ENCODE peak calls at places on chromosomes 12 and 14, in eight cellular contexts. One of them, this sample, is unnamed.

GRCh38 chr14:61152851-61153364 is 128.2 kb downstream of the TMEM30B start:
- DNase-seq in testis: no peak
- DNase-seq in heart left ventricle: no peak
- DNase-seq in adrenal gland: no peak
- DNase-seq in IMR-90: peak; percentile 72
- DNase-seq in prostate gland: no peak
- DNase-seq in HCT116: no peak
- DNase-seq in esophagus squamous epithelium: no peak
- DNase-seq in this sample: no peak

GRCh38 chr12:52608826-52609630 is 7.8 kb upstream of the KRT72 start:
- DNase-seq in testis: no peak
- DNase-seq in heart left ventricle: no peak
- DNase-seq in adrenal gland: peak; percentile 8
- DNase-seq in IMR-90: no peak
- DNase-seq in prostate gland: no peak
- DNase-seq in HCT116: no peak
- DNase-seq in esophagus squamous epithelium: no peak
- DNase-seq in this sample: no peak

GRCh38 chr12:97752129-97752528 is 289.5 kb downstream of the RMST start:
- DNase-seq in testis: no peak
- DNase-seq in heart left ventricle: no peak
- DNase-seq in adrenal gland: no peak
- DNase-seq in IMR-90: no peak
- DNase-seq in prostate gland: no peak
- DNase-seq in HCT116: no peak
- DNase-seq in esophagus squamous epithelium: no peak
- DNase-seq in this sample: no peak

GRCh38 chr12:52794479-52795331 is 1.2 kb downstream of the KRT3 start:
- DNase-seq in testis: no peak
- DNase-seq in heart left ventricle: no peak
- DNase-seq in adrenal gland: no peak
- DNase-seq in IMR-90: peak; percentile 37
- DNase-seq in prostate gland: no peak
- DNase-seq in HCT116: no peak
- DNase-seq in esophagus squamous epithelium: no peak
- DNase-seq in this sample: no peak

GRCh38 chr12:29159690-29160089 is 10.6 kb downstream of the FAR2 start:
- DNase-seq in testis: no peak
- DNase-seq in heart left ventricle: no peak
- DNase-seq in adrenal gland: no peak
- DNase-seq in IMR-90: no peak
- DNase-seq in prostate gland: no peak
- DNase-seq in HCT116: no peak
- DNase-seq in esophagus squamous epithelium: no peak
- DNase-seq in this sample: no peak

GRCh38 chr12:18706798-18707197 is 31.0 kb downstream of the PLCZ1 start:
- DNase-seq in testis: peak; percentile 42
- DNase-seq in heart left ventricle: no peak
- DNase-seq in adrenal gland: no peak
- DNase-seq in IMR-90: no peak
- DNase-seq in prostate gland: no peak
- DNase-seq in HCT116: no peak
- DNase-seq in esophagus squamous epithelium: no peak
- DNase-seq in this sample: no peak

GRCh38 chr12:51442324-51442723 is 17.7 kb downstream of the SLC4A8 start:
- DNase-seq in testis: no peak
- DNase-seq in heart left ventricle: no peak
- DNase-seq in adrenal gland: no peak
- DNase-seq in IMR-90: peak; percentile 70
- DNase-seq in prostate gland: no peak
- DNase-seq in HCT116: no peak
- DNase-seq in esophagus squamous epithelium: no peak
- DNase-seq in this sample: no peak

GRCh38 chr12:115632323-115632722 is 645.2 kb downstream of the MED13L start:
- DNase-seq in testis: no peak
- DNase-seq in heart left ventricle: no peak
- DNase-seq in adrenal gland: no peak
- DNase-seq in IMR-90: peak; percentile 28
- DNase-seq in prostate gland: peak; percentile 11
- DNase-seq in HCT116: no peak
- DNase-seq in esophagus squamous epithelium: no peak
- DNase-seq in this sample: no peak

GRCh38 chr12:103268831-103269514 is 226.8 kb downstream of the C12orf42 start:
- DNase-seq in testis: no peak
- DNase-seq in heart left ventricle: no peak
- DNase-seq in adrenal gland: no peak
- DNase-seq in IMR-90: no peak
- DNase-seq in prostate gland: no peak
- DNase-seq in HCT116: no peak
- DNase-seq in esophagus squamous epithelium: no peak
- DNase-seq in this sample: no peak

GRCh38 chr12:113996026-113996425 is 29.9 kb upstream of the RBM19 start:
- DNase-seq in testis: no peak
- DNase-seq in heart left ventricle: no peak
- DNase-seq in adrenal gland: no peak
- DNase-seq in IMR-90: no peak
- DNase-seq in prostate gland: no peak
- DNase-seq in HCT116: no peak
- DNase-seq in esophagus squamous epithelium: no peak
- DNase-seq in this sample: no peak

GRCh38 chr14:68937790-68938514 is 41.1 kb downstream of the ACTN1 start:
- DNase-seq in testis: no peak
- DNase-seq in heart left ventricle: peak; percentile 65
- DNase-seq in adrenal gland: peak; percentile 40
- DNase-seq in IMR-90: no peak
- DNase-seq in prostate gland: peak; percentile 95
- DNase-seq in HCT116: no peak
- DNase-seq in esophagus squamous epithelium: no peak
- DNase-seq in this sample: peak; percentile 31

GRCh38 chr14:99793213-99794155 is at the start of gene EML1:
- DNase-seq in testis: peak; percentile 88
- DNase-seq in heart left ventricle: peak; percentile 89
- DNase-seq in adrenal gland: peak; percentile 87
- DNase-seq in IMR-90: peak; percentile 76
- DNase-seq in prostate gland: peak; percentile 75
- DNase-seq in HCT116: peak; percentile 23
- DNase-seq in esophagus squamous epithelium: no peak
- DNase-seq in this sample: peak; percentile 65

GRCh38 chr14:64444984-64445845 is 20.1 kb upstream of the AKAP5 start:
- DNase-seq in testis: peak; percentile 45
- DNase-seq in heart left ventricle: no peak
- DNase-seq in adrenal gland: peak; percentile 23
- DNase-seq in IMR-90: peak; percentile 77
- DNase-seq in prostate gland: no peak
- DNase-seq in HCT116: no peak
- DNase-seq in esophagus squamous epithelium: no peak
- DNase-seq in this sample: no peak

GRCh38 chr12:132429932-132430643 is 59.9 kb upstream of the FBRSL1 start:
- DNase-seq in testis: no peak
- DNase-seq in heart left ventricle: no peak
- DNase-seq in adrenal gland: no peak
- DNase-seq in IMR-90: no peak
- DNase-seq in prostate gland: peak; percentile 50
- DNase-seq in HCT116: peak; percentile 41
- DNase-seq in esophagus squamous epithelium: no peak
- DNase-seq in this sample: no peak

GRCh38 chr14:68965261-68965761 is 13.8 kb downstream of the ACTN1 start:
- DNase-seq in testis: no peak
- DNase-seq in heart left ventricle: peak; percentile 10
- DNase-seq in adrenal gland: no peak
- DNase-seq in IMR-90: no peak
- DNase-seq in prostate gland: no peak
- DNase-seq in HCT116: no peak
- DNase-seq in esophagus squamous epithelium: no peak
- DNase-seq in this sample: no peak

GRCh38 chr12:46455648-46456352 is 83.2 kb upstream of the SLC38A2 start:
- DNase-seq in testis: no peak
- DNase-seq in heart left ventricle: no peak
- DNase-seq in adrenal gland: no peak
- DNase-seq in IMR-90: no peak
- DNase-seq in prostate gland: peak; percentile 31
- DNase-seq in HCT116: peak; percentile 87
- DNase-seq in esophagus squamous epithelium: no peak
- DNase-seq in this sample: no peak

GRCh38 chr12:14998941-14999340 is 26.1 kb downstream of the PDE6H start:
- DNase-seq in testis: no peak
- DNase-seq in heart left ventricle: no peak
- DNase-seq in adrenal gland: no peak
- DNase-seq in IMR-90: no peak
- DNase-seq in prostate gland: no peak
- DNase-seq in HCT116: no peak
- DNase-seq in esophagus squamous epithelium: no peak
- DNase-seq in this sample: no peak

GRCh38 chr12:114221976-114222630 is 183.8 kb downstream of the TBX5 start:
- DNase-seq in testis: no peak
- DNase-seq in heart left ventricle: no peak
- DNase-seq in adrenal gland: no peak
- DNase-seq in IMR-90: no peak
- DNase-seq in prostate gland: no peak
- DNase-seq in HCT116: no peak
- DNase-seq in esophagus squamous epithelium: no peak
- DNase-seq in this sample: no peak

GRCh38 chr12:66087365-66087943 is 43.1 kb downstream of the LLPH start:
- DNase-seq in testis: peak; percentile 84
- DNase-seq in heart left ventricle: peak; percentile 45
- DNase-seq in adrenal gland: peak; percentile 69
- DNase-seq in IMR-90: peak; percentile 88
- DNase-seq in prostate gland: peak; percentile 54
- DNase-seq in HCT116: peak; percentile 68
- DNase-seq in esophagus squamous epithelium: no peak
- DNase-seq in this sample: peak; percentile 58

GRCh38 chr12:103947871-103948555 is 17.7 kb upstream of the TDG start:
- DNase-seq in testis: no peak
- DNase-seq in heart left ventricle: no peak
- DNase-seq in adrenal gland: no peak
- DNase-seq in IMR-90: no peak
- DNase-seq in prostate gland: no peak
- DNase-seq in HCT116: no peak
- DNase-seq in esophagus squamous epithelium: no peak
- DNase-seq in this sample: no peak

GRCh38 chr14:75147423-75148071 is 20.7 kb upstream of the NEK9 start:
- DNase-seq in testis: peak; percentile 89
- DNase-seq in heart left ventricle: peak; percentile 64
- DNase-seq in adrenal gland: peak; percentile 61
- DNase-seq in IMR-90: peak; percentile 72
- DNase-seq in prostate gland: peak; percentile 67
- DNase-seq in HCT116: no peak
- DNase-seq in esophagus squamous epithelium: no peak
- DNase-seq in this sample: peak; percentile 86

GRCh38 chr12:57611116-57611809 is at the start of gene ARHGEF25:
- DNase-seq in testis: peak; percentile 69
- DNase-seq in heart left ventricle: peak; percentile 90
- DNase-seq in adrenal gland: peak; percentile 57
- DNase-seq in IMR-90: peak; percentile 53
- DNase-seq in prostate gland: peak; percentile 46
- DNase-seq in HCT116: no peak
- DNase-seq in esophagus squamous epithelium: no peak
- DNase-seq in this sample: peak; percentile 62
- TF ChIP-seq POLR2A in testis: no peak
- TF ChIP-seq POLR2A in heart left ventricle: peak; percentile 89
- TF ChIP-seq POLR2A in adrenal gland: no peak
- TF ChIP-seq POLR2A in IMR-90: peak; percentile 67
- TF ChIP-seq POLR2A in prostate gland: peak; percentile 34
- TF ChIP-seq POLR2A in HCT116: no peak
- TF ChIP-seq POLR2A in esophagus squamous epithelium: no peak
- TF ChIP-seq POLR2A in this sample: peak; percentile 52

DNA sequence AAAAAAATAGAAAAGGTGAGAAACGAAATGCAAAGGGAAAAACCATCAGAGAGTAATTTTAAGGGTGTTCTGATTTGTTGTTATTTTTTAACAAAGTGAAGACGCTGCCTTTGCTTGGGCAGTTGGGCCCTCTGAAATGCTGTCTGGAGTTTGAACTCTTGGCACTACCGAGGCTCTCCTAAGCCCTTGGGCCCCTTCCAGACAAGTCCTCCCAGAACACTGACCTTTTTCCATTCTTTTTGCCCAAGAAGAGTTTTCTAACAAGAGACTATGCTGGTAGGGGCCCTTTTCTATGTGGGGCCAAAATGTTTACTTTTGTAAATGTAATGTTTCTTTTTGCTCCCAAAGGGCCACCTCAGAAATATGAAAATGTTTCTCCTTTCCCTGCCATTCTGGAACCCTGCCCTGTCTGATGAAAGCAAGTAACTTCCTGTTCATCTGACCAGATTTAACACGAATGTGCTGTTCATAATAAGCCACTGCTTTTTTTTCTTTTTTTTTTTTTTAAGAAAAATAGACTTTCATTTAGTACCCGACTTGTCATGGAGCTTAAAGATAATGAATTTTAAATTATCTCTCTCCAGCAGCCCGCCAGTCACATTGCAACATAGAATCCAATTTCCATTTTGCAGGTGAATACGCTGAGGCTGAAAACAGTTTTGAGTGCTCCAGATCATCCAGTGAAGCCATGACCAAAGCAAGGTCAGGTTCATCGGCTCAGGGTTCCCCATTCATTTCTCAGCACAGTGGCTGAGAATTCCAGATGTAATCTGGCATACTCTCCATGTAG is 170.0 kb downstream of the DPF3 start:
- DNase-seq in testis: peak; percentile 53
- DNase-seq in heart left ventricle: no peak
- DNase-seq in adrenal gland: no peak
- DNase-seq in IMR-90: peak; percentile 44
- DNase-seq in prostate gland: no peak
- DNase-seq in HCT116: no peak
- DNase-seq in esophagus squamous epithelium: no peak
- DNase-seq in this sample: peak; percentile 46
- H3K27me3 ChIP-seq in testis: no peaks in the 10 kb centered on the region
- H3K27me3 ChIP-seq in heart left ventricle: no peaks in the 10 kb centered on the region
- H3K27me3 ChIP-seq in adrenal gland: no peaks in the 10 kb centered on the region
- H3K27me3 ChIP-seq in IMR-90: no peaks in the 10 kb centered on the region
- H3K27me3 ChIP-seq in prostate gland: no peaks in the 10 kb centered on the region
- H3K27me3 ChIP-seq in HCT116: no peaks in the 10 kb centered on the region
- H3K27me3 ChIP-seq in esophagus squamous epithelium: no peaks in the 10 kb centered on the region
- H3K27me3 ChIP-seq in this sample: no peaks in the 10 kb centered on the region

DNA sequence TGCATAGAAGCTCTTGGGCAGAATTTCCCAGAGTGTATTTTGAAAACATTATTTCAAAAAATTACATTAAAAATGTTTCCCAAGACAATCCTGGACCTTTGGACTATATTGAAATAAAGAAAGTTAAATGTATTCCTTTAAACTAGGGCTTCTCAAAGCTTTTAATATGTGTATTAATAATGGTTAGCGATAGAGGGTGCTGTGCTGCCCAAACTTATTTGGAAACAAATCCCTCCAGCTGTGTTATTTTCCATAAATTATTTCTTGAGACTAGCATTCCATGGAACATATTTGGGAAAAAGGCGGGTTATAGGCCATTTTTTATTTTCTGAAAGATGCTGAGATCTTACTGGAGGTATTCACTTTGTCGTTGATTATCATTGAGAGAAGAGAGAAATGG is 397.8 kb upstream of the MIS18BP1 start:
- DNase-seq in testis: no peak
- DNase-seq in heart left ventricle: no peak
- DNase-seq in adrenal gland: no peak
- DNase-seq in IMR-90: no peak
- DNase-seq in prostate gland: no peak
- DNase-seq in HCT116: no peak
- DNase-seq in esophagus squamous epithelium: no peak
- DNase-seq in this sample: no peak
- TF ChIP-seq CTCF in testis: no peak
- TF ChIP-seq CTCF in heart left ventricle: no peak
- TF ChIP-seq CTCF in adrenal gland: no peak
- TF ChIP-seq CTCF in IMR-90: peak; percentile 13
- TF ChIP-seq CTCF in prostate gland: no peak
- TF ChIP-seq CTCF in HCT116: no peak
- TF ChIP-seq CTCF in esophagus squamous epithelium: no peak
- TF ChIP-seq CTCF in this sample: no peak

GRCh38 chr14:24310666-24311604 is at the start of gene LTB4R:
- DNase-seq in testis: peak; percentile 71
- DNase-seq in heart left ventricle: peak; percentile 86
- DNase-seq in adrenal gland: peak; percentile 80
- DNase-seq in IMR-90: peak; percentile 73
- DNase-seq in prostate gland: peak; percentile 70
- DNase-seq in HCT116: no peak
- DNase-seq in esophagus squamous epithelium: no peak
- DNase-seq in this sample: no peak
- TF ChIP-seq POLR2A in testis: no peak
- TF ChIP-seq POLR2A in heart left ventricle: peak; percentile 44
- TF ChIP-seq POLR2A in adrenal gland: no peak
- TF ChIP-seq POLR2A in IMR-90: no peak
- TF ChIP-seq POLR2A in prostate gland: peak; percentile 45
- TF ChIP-seq POLR2A in HCT116: no peak
- TF ChIP-seq POLR2A in esophagus squamous epithelium: no peak
- TF ChIP-seq POLR2A in this sample: peak; percentile 10

This sample was measured in tibial nerve.